ENCODE peak calls at places on chromosome 13, in ten cellular contexts. One of them, this sample, is unnamed.

GRCh38 chr13:73158851-73159250 is 100.0 kb downstream of the KLF5 start:
- DNase-seq in lower leg skin: no peak
- DNase-seq in fibroblast of lung: peak; percentile 82
- DNase-seq in WERI-Rb-1: no peak
- DNase-seq in fibroblast of pulmonary artery: peak; percentile 67
- DNase-seq in K562: no peak
- DNase-seq in AG09319: no peak
- DNase-seq in foreskin fibroblast: peak; percentile 54
- DNase-seq in right lobe of liver: no peak
- DNase-seq in endothelial cell: no peak
- DNase-seq in this sample: peak; percentile 43

GRCh38 chr13:65112123-65113075 is 2117.7 kb downstream of the PCDH9 start:
- DNase-seq in lower leg skin: no peak
- DNase-seq in right lobe of liver: no peak
- DNase-seq in foreskin fibroblast: peak; percentile 32
- DNase-seq in AG09319: no peak
- DNase-seq in K562: no peak
- DNase-seq in fibroblast of lung: peak; percentile 66
- DNase-seq in endothelial cell: no peak
- DNase-seq in fibroblast of pulmonary artery: peak; percentile 16
- DNase-seq in WERI-Rb-1: no peak
- DNase-seq in this sample: no peak

GRCh38 chr13:21020176-21020575 is 41.2 kb downstream of the LATS2 start:
- DNase-seq in lower leg skin: no peak
- DNase-seq in K562: no peak
- DNase-seq in fibroblast of lung: no peak
- DNase-seq in AG09319: no peak
- DNase-seq in endothelial cell: no peak
- DNase-seq in right lobe of liver: no peak
- DNase-seq in WERI-Rb-1: no peak
- DNase-seq in foreskin fibroblast: no peak
- DNase-seq in fibroblast of pulmonary artery: no peak
- DNase-seq in this sample: peak; percentile 70

GRCh38 chr13:59914556-59914955 is 249.2 kb downstream of the DIAPH3 start:
- DNase-seq in K562: no peak
- DNase-seq in fibroblast of pulmonary artery: peak; percentile 41
- DNase-seq in fibroblast of lung: peak; percentile 82
- DNase-seq in foreskin fibroblast: peak; percentile 64
- DNase-seq in AG09319: no peak
- DNase-seq in lower leg skin: no peak
- DNase-seq in WERI-Rb-1: no peak
- DNase-seq in right lobe of liver: no peak
- DNase-seq in endothelial cell: no peak
- DNase-seq in this sample: peak; percentile 74

GRCh38 chr13:77022341-77022740 is 4.6 kb downstream of the FBXL3 start:
- DNase-seq in right lobe of liver: no peak
- DNase-seq in lower leg skin: no peak
- DNase-seq in WERI-Rb-1: no peak
- DNase-seq in K562: no peak
- DNase-seq in foreskin fibroblast: peak; percentile 45
- DNase-seq in endothelial cell: no peak
- DNase-seq in fibroblast of lung: peak; percentile 40
- DNase-seq in fibroblast of pulmonary artery: peak; percentile 51
- DNase-seq in AG09319: no peak
- DNase-seq in this sample: peak; percentile 42

GRCh38 chr13:60787083-60787482 is 390.1 kb downstream of the TDRD3 start:
- DNase-seq in foreskin fibroblast: no peak
- DNase-seq in lower leg skin: no peak
- DNase-seq in AG09319: no peak
- DNase-seq in WERI-Rb-1: no peak
- DNase-seq in endothelial cell: no peak
- DNase-seq in fibroblast of lung: no peak
- DNase-seq in fibroblast of pulmonary artery: no peak
- DNase-seq in right lobe of liver: no peak
- DNase-seq in K562: no peak
- DNase-seq in this sample: peak; percentile 16

GRCh38 chr13:113877149-113877990 is 13.5 kb upstream of the GAS6 start:
- DNase-seq in AG09319: no peak
- DNase-seq in endothelial cell: no peak
- DNase-seq in WERI-Rb-1: no peak
- DNase-seq in lower leg skin: no peak
- DNase-seq in fibroblast of pulmonary artery: no peak
- DNase-seq in foreskin fibroblast: no peak
- DNase-seq in K562: no peak
- DNase-seq in right lobe of liver: no peak
- DNase-seq in fibroblast of lung: no peak
- DNase-seq in this sample: no peak

GRCh38 chr13:108003626-108004025 is 211.7 kb downstream of the LIG4 start:
- DNase-seq in K562: no peak
- DNase-seq in AG09319: no peak
- DNase-seq in endothelial cell: no peak
- DNase-seq in lower leg skin: no peak
- DNase-seq in WERI-Rb-1: no peak
- DNase-seq in right lobe of liver: no peak
- DNase-seq in foreskin fibroblast: no peak
- DNase-seq in fibroblast of pulmonary artery: no peak
- DNase-seq in fibroblast of lung: no peak
- DNase-seq in this sample: no peak

GRCh38 chr13:79680485-79680884 is 199.5 kb downstream of the NDFIP2 start:
- DNase-seq in right lobe of liver: no peak
- DNase-seq in AG09319: no peak
- DNase-seq in fibroblast of pulmonary artery: no peak
- DNase-seq in K562: no peak
- DNase-seq in lower leg skin: no peak
- DNase-seq in endothelial cell: no peak
- DNase-seq in foreskin fibroblast: no peak
- DNase-seq in WERI-Rb-1: no peak
- DNase-seq in fibroblast of lung: no peak
- DNase-seq in this sample: no peak

GRCh38 chr13:114286808-114287207 is 5.4 kb downstream of the UPF3A start:
- DNase-seq in fibroblast of lung: peak; percentile 84
- DNase-seq in endothelial cell: no peak
- DNase-seq in AG09319: no peak
- DNase-seq in lower leg skin: no peak
- DNase-seq in K562: no peak
- DNase-seq in right lobe of liver: no peak
- DNase-seq in foreskin fibroblast: peak; percentile 60
- DNase-seq in fibroblast of pulmonary artery: peak; percentile 13
- DNase-seq in WERI-Rb-1: no peak
- DNase-seq in this sample: no peak

DNA sequence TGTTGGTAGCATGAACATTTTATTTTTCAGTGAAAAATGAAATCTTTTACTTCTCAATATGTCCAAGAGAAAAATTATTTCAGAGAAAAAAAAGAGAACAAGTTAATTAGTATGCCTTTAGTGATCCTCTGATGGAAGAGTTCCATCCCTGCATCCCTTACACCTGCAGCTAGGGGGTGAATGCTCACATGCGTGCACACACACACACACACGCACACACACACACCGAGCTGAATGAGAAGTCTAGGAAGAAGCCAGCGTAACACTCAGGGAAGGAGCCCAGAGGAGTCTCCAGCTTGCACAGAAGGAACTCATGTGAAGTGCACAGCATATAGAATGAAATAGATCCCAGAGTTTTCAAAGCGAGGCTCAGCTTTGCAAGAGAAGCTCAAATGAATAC is 510.5 kb downstream of the IRS2 start:
- DNase-seq in right lobe of liver: no peak
- DNase-seq in lower leg skin: no peak
- DNase-seq in AG09319: no peak
- DNase-seq in fibroblast of pulmonary artery: no peak
- DNase-seq in foreskin fibroblast: no peak
- DNase-seq in K562: no peak
- DNase-seq in fibroblast of lung: peak; percentile 48
- DNase-seq in WERI-Rb-1: peak; percentile 64
- DNase-seq in endothelial cell: peak; percentile 15
- DNase-seq in this sample: no peak
- TF ChIP-seq CTCF in right lobe of liver: peak; percentile 20
- TF ChIP-seq CTCF in lower leg skin: no peak
- TF ChIP-seq CTCF in AG09319: no peak
- TF ChIP-seq CTCF in fibroblast of pulmonary artery: peak; percentile 10
- TF ChIP-seq CTCF in foreskin fibroblast: no peak
- TF ChIP-seq CTCF in K562: no peak
- TF ChIP-seq CTCF in fibroblast of lung: no peak
- TF ChIP-seq CTCF in WERI-Rb-1: peak; percentile 39
- TF ChIP-seq CTCF in endothelial cell: peak; percentile 16
- TF ChIP-seq CTCF in this sample: no peak

GRCh38 chr13:23372264-23372905 is 61.1 kb downstream of the SACS start:
- DNase-seq in foreskin fibroblast: peak; percentile 70
- DNase-seq in K562: no peak
- DNase-seq in AG09319: no peak
- DNase-seq in fibroblast of pulmonary artery: peak; percentile 82
- DNase-seq in endothelial cell: no peak
- DNase-seq in right lobe of liver: no peak
- DNase-seq in fibroblast of lung: peak; percentile 80
- DNase-seq in WERI-Rb-1: no peak
- DNase-seq in lower leg skin: no peak
- DNase-seq in this sample: peak; percentile 81

GRCh38 chr13:23378009-23378632 is 55.4 kb downstream of the SACS start:
- DNase-seq in fibroblast of pulmonary artery: peak; percentile 93
- DNase-seq in lower leg skin: peak; percentile 23
- DNase-seq in K562: no peak
- DNase-seq in right lobe of liver: no peak
- DNase-seq in AG09319: peak; percentile 93
- DNase-seq in fibroblast of lung: peak; percentile 99
- DNase-seq in WERI-Rb-1: no peak
- DNase-seq in foreskin fibroblast: peak; percentile 99
- DNase-seq in endothelial cell: no peak
- DNase-seq in this sample: peak; percentile 100

GRCh38 chr13:23377603-23378002 is 55.9 kb downstream of the SACS start:
- DNase-seq in WERI-Rb-1: no peak
- DNase-seq in foreskin fibroblast: no peak
- DNase-seq in fibroblast of pulmonary artery: no peak
- DNase-seq in right lobe of liver: no peak
- DNase-seq in K562: no peak
- DNase-seq in endothelial cell: no peak
- DNase-seq in fibroblast of lung: no peak
- DNase-seq in AG09319: no peak
- DNase-seq in lower leg skin: no peak
- DNase-seq in this sample: no peak

GRCh38 chr13:23380534-23380933 is 53.0 kb downstream of the SACS start:
- DNase-seq in AG09319: no peak
- DNase-seq in lower leg skin: no peak
- DNase-seq in endothelial cell: no peak
- DNase-seq in fibroblast of pulmonary artery: peak; percentile 58
- DNase-seq in WERI-Rb-1: no peak
- DNase-seq in right lobe of liver: no peak
- DNase-seq in K562: no peak
- DNase-seq in fibroblast of lung: peak; percentile 45
- DNase-seq in foreskin fibroblast: peak; percentile 92
- DNase-seq in this sample: peak; percentile 30

DNA sequence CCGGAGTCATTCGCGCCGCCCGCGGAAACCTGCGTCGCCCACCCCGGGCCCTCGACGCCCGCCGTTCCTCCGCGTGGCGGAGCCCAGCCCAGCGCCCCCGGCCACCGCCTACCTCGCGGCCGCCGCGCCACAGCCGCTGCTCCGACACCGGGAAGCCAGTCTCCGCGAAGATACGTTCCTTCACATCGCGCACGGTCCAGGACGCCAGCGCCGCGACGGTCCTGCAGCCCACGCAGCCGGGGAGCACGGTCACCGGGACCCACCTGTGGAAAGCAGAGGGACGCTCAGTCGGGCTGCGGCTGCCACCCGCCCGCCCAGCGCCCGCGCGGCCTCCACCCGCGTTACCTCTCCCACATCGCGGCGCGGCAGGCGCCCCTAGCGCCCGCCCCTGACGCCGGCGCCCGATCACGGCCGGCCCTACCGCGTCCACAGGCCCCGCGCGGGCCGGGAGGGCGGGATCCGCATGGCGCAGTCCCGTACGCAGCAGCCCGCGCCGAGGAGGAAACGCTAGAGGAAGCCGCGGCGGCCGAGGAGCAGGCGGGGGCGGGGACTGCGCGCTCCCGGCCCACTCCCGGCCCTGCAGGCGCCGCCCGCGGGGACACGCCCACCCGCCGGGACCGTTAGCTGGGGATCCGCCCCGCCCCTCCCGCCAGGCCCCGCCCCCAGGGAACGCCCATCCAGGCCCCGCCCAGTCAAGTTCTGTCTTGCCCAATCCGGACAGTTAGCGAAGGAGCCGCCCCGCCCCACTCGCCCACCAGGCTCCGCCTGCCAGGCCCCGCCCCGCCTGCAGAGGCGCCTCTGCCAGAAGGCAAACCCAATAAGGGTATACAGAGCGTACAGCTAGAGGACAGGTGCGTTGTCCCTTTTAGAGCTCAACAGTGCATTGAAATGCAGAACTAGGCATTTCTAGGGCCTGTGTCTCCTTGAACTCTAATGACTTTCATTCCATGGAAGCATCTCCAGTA is 58.2 kb downstream of the SACS start:
- DNase-seq in endothelial cell: peak; percentile 98
- DNase-seq in right lobe of liver: peak; percentile 98
- DNase-seq in fibroblast of pulmonary artery: peak; percentile 95
- DNase-seq in fibroblast of lung: peak; percentile 91
- DNase-seq in K562: peak; percentile 94
- DNase-seq in AG09319: peak; percentile 90
- DNase-seq in lower leg skin: peak; percentile 95
- DNase-seq in WERI-Rb-1: peak; percentile 97
- DNase-seq in foreskin fibroblast: peak; percentile 98
- DNase-seq in this sample: peak; percentile 92
- TF ChIP-seq CTCF in endothelial cell: peak; percentile 34
- TF ChIP-seq CTCF in right lobe of liver: peak; percentile 36
- TF ChIP-seq CTCF in fibroblast of pulmonary artery: no peak
- TF ChIP-seq CTCF in fibroblast of lung: no peak
- TF ChIP-seq CTCF in K562: no peak
- TF ChIP-seq CTCF in AG09319: no peak
- TF ChIP-seq CTCF in lower leg skin: no peak
- TF ChIP-seq CTCF in WERI-Rb-1: no peak
- TF ChIP-seq CTCF in foreskin fibroblast: no peak
- TF ChIP-seq CTCF in this sample: no peak

DNA sequence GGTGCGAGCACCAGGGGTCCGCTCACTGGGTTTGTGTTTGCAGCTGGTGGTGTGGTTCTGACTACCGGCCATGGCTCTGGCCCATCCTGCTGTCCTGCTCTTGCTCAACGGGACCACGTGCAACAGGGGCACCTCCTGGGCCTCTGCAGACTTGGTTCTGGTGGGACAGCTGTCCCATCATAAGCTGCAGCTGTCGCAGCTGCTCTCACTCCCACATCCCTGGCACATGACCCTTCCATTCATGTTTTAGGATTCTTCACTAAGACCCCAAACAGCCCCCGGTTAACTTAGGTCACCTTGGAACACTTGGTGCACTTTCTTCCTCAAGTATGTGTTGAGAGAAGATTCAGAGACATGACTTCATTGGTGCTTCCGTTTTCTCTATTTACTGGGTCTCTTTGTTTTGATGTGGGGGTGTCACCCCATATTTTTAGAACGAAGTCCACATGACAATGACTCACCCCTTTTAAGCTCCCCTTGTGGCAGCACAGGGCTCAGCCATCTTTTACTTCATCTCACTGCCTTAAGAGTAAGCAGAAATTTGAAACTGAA is 68.4 kb upstream of the ARHGEF7 start:
- DNase-seq in fibroblast of lung: peak; percentile 15
- DNase-seq in AG09319: no peak
- DNase-seq in K562: peak; percentile 46
- DNase-seq in foreskin fibroblast: peak; percentile 79
- DNase-seq in endothelial cell: no peak
- DNase-seq in lower leg skin: no peak
- DNase-seq in WERI-Rb-1: no peak
- DNase-seq in right lobe of liver: no peak
- DNase-seq in fibroblast of pulmonary artery: peak; percentile 40
- DNase-seq in this sample: peak; percentile 31
- TF ChIP-seq CTCF in fibroblast of lung: peak; percentile 50
- TF ChIP-seq CTCF in AG09319: peak; percentile 40
- TF ChIP-seq CTCF in K562: peak; percentile 17
- TF ChIP-seq CTCF in foreskin fibroblast: peak; percentile 48
- TF ChIP-seq CTCF in endothelial cell: no peak
- TF ChIP-seq CTCF in lower leg skin: no peak
- TF ChIP-seq CTCF in WERI-Rb-1: no peak
- TF ChIP-seq CTCF in right lobe of liver: no peak
- TF ChIP-seq CTCF in fibroblast of pulmonary artery: peak; percentile 40
- TF ChIP-seq CTCF in this sample: peak; percentile 51

GRCh38 chr13:67193979-67194378 is 36.2 kb downstream of the PCDH9 start:
- DNase-seq in WERI-Rb-1: no peak
- DNase-seq in K562: no peak
- DNase-seq in fibroblast of pulmonary artery: no peak
- DNase-seq in right lobe of liver: no peak
- DNase-seq in lower leg skin: no peak
- DNase-seq in endothelial cell: no peak
- DNase-seq in foreskin fibroblast: no peak
- DNase-seq in fibroblast of lung: no peak
- DNase-seq in AG09319: no peak
- DNase-seq in this sample: no peak
- TF ChIP-seq CTCF in WERI-Rb-1: no peak
- TF ChIP-seq CTCF in K562: no peak
- TF ChIP-seq CTCF in fibroblast of pulmonary artery: no peak
- TF ChIP-seq CTCF in right lobe of liver: no peak
- TF ChIP-seq CTCF in lower leg skin: no peak
- TF ChIP-seq CTCF in endothelial cell: no peak
- TF ChIP-seq CTCF in foreskin fibroblast: no peak
- TF ChIP-seq CTCF in fibroblast of lung: no peak
- TF ChIP-seq CTCF in AG09319: no peak
- TF ChIP-seq CTCF in this sample: no peak

This sample was measured in fibroblast of the aortic adventitia.